ENCODE peak calls at places on chromosome 4, in seven cellular contexts. C is OCI-LY7; E is gastrocnemius medialis; D is natural killer cell; O is CD4-positive, alpha-beta T cell; N is tibial nerve; P is lower leg skin. T is an unnamed sample.

GRCh38 chr4:96186593-96186992 is 346.7 kb downstream of the PDHA2 start:
- DNase-seq in C (no peak), E (no peak), D (no peak), O (no peak), N (no peak), P (no peak), T (no peak)

GRCh38 chr4:4666187-4666586 is 124.3 kb upstream of the STX18 start:
- DNase-seq in C (no peak), E (no peak), D (no peak), O (no peak), N (no peak), P (no peak), T (no peak)

GRCh38 chr4:99447079-99447478 is 11.9 kb upstream of the ADH7 start:
- DNase-seq in C (no peak), E (no peak), D (no peak), O (no peak), N (no peak), P (no peak), T (no peak)

GRCh38 chr4:141473026-141473540 is 163.3 kb upstream of the IL15 start:
- DNase-seq in C (no peak), E (no peak), D (no peak), O (no peak), N (no peak), P (no peak), T (no peak)

GRCh38 chr4:183563874-183564273 is 59.0 kb downstream of the ING2 start:
- DNase-seq in C (no peak), E (no peak), D (no peak), O (no peak), N (peak; percentile 34), P (peak; percentile 45), T (no peak)

GRCh38 chr4:968621-969394 is 4.6 kb downstream of the DGKQ start:
- DNase-seq in C (no peak), E (no peak), D (no peak), O (no peak), N (no peak), P (no peak), T (no peak)

GRCh38 chr4:157004279-157005161 is 32.9 kb upstream of the PDGFC start:
- DNase-seq in C (no peak), E (no peak), D (no peak), O (no peak), N (peak; percentile 12), P (no peak), T (no peak)

GRCh38 chr4:101967697-101968346 is 177.3 kb downstream of the BANK1 start:
- DNase-seq in C (no peak), E (no peak), D (no peak), O (no peak), N (no peak), P (no peak), T (no peak)

GRCh38 chr4:95563638-95564337 is 15.0 kb upstream of the UNC5C start:
- DNase-seq in C (no peak), E (no peak), D (no peak), O (no peak), N (no peak), P (no peak), T (no peak)

GRCh38 chr4:133594246-133595207 is 445.4 kb downstream of the PCDH10 start:
- DNase-seq in C (no peak), E (no peak), D (no peak), O (no peak), N (no peak), P (no peak), T (no peak)

GRCh38 chr4:152970102-152970820 is 34.1 kb downstream of the FHDC1 start:
- DNase-seq in C (no peak), E (no peak), D (no peak), O (no peak), N (no peak), P (no peak), T (no peak)

GRCh38 chr4:105092356-105092755 is 54.3 kb upstream of the TET2 start:
- DNase-seq in C (no peak), E (no peak), D (no peak), O (no peak), N (no peak), P (peak; percentile 22), T (no peak)

GRCh38 chr4:27692098-27692679 is 831.5 kb downstream of the STIM2 start:
- DNase-seq in C (peak; percentile 46), E (no peak), D (no peak), O (no peak), N (no peak), P (no peak), T (no peak)

GRCh38 chr4:139955600-139955999 is 198.4 kb downstream of the MAML3 start:
- DNase-seq in C (no peak), E (no peak), D (no peak), O (no peak), N (no peak), P (no peak), T (no peak)

GRCh38 chr4:15063341-15063740 is 61.1 kb downstream of the CPEB2 start:
- DNase-seq in C (no peak), E (no peak), D (no peak), O (no peak), N (no peak), P (no peak), T (no peak)

GRCh38 chr4:78876568-78877320 is 62.5 kb downstream of the PAQR3 start:
- DNase-seq in C (peak; percentile 34), E (no peak), D (no peak), O (no peak), N (no peak), P (no peak), T (no peak)

GRCh38 chr4:172865531-172866127 is 303.0 kb upstream of the GALNT7 start:
- DNase-seq in C (no peak), E (no peak), D (no peak), O (no peak), N (no peak), P (no peak), T (no peak)

GRCh38 chr4:54233697-54234496 is 4.8 kb downstream of the PDGFRA start:
- DNase-seq in C (peak; percentile 71), E (peak; percentile 49), D (peak; percentile 62), O (peak; percentile 67), N (peak; percentile 73), P (peak; percentile 67), T (peak; percentile 52)

GRCh38 chr4:54231419-54232150 is 2.5 kb downstream of the PDGFRA start:
- DNase-seq in C (no peak), E (no peak), D (no peak), O (no peak), N (peak; percentile 63), P (peak; percentile 52), T (no peak)

GRCh38 chr4:54233128-54233696 is 4.1 kb downstream of the PDGFRA start:
- DNase-seq in C (no peak), E (peak; percentile 56), D (peak; percentile 64), O (peak; percentile 36), N (peak; percentile 73), P (peak; percentile 72), T (peak; percentile 68)

GRCh38 chr4:54232151-54232688 is 3.1 kb downstream of the PDGFRA start:
- DNase-seq in C (no peak), E (no peak), D (no peak), O (no peak), N (no peak), P (no peak), T (no peak)

DNA sequence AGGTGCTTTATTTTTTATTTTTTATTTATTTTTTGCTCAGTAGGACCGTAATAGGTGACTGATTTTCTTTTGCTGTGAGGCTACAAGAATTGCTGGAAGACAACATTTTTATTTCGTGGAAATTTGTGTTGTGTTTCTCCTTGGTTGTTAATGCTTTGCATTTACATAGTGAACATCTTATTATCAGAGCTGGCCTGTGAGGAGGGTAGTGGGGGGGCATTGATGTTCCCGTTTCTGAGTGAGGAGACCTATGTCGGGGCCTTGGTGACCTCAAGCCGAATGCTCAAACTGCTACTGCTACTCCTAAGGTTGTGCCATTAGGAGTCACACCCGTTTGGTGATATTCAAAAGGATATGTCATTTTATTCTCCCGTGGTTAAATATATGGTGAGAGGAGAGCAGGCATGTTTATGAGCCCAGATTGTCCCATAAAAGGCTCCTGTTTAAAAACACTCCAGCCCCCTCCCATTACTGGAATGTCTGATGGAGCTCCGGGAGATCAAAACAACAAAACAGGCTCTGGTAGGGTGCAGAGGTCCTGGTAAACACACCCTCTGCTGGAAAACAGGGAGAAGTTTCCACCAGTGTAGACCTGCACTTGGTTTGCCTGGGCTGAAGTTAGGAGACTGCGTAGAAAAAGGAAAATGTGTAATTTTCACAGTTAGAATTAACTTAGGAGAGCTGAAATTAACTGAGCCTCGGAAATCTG is 5.6 kb downstream of the PDGFRA start:
- DNase-seq in C (no peak), E (no peak), D (no peak), O (no peak), N (no peak), P (no peak), T (no peak)
- TF ChIP-seq CTCF in C (peak; percentile 54), E (no peak), D (peak; percentile 46), O (peak; percentile 32), N (no peak), P (no peak), T (no peak)

DNA sequence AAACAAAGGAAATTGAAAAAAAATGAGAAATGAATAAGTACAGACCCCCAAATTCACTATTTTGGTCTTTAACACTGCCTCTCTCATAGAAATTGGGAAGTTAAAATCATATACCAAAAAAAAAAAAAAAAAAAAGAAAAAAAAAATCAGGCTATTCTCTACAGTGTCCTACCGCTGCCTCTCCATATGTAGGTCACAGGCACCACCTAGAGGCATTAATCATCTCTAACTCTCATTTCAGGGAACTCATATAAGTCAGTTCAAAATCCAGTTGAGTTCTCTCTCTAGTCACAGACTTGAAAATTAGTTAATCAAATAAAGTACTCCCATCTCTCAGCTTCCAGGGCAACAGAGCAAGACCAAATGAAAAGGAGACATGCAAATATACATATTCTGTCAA is 47.9 kb downstream of the COX18 start:
- DNase-seq in C (peak; percentile 49), E (no peak), D (no peak), O (no peak), N (no peak), P (no peak), T (no peak)
- TF ChIP-seq CTCF in C (peak; percentile 66), E (no peak), D (no peak), O (peak; percentile 14), N (peak; percentile 5), P (no peak), T (no peak)

GRCh38 chr4:179624768-179625181 is 2182.5 kb upstream of the AGA start:
- DNase-seq in C (no peak), E (no peak), D (no peak), O (no peak), N (no peak), P (no peak), T (no peak)

GRCh38 chr4:179625391-179625790 is 2183.2 kb upstream of the AGA start:
- DNase-seq in C (no peak), E (no peak), D (no peak), O (no peak), N (no peak), P (no peak), T (no peak)

DNA sequence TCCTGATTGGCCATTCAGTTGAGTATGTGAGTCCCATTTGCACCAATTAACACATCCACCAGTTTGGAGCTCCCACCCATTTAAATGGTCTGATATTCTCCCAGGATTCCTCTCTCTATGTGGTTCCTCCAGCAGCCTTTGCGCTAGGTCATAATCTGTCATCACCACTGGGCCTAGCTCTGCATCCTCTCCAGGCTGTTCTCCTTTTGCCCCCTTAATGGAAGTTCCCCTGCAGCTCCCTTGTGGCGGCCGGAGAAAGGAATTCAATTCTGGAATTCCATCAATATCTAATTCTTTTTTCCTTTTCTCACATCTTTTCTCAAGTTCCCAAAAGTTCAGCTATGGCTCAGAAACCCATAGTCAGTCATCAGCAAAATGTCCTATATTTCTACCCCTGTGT is 2184.4 kb upstream of the AGA start:
- DNase-seq in C (no peak), E (no peak), D (no peak), O (no peak), N (no peak), P (no peak), T (no peak)
- TF ChIP-seq CTCF in C (peak; percentile 30), E (no peak), D (no peak), O (no peak), N (no peak), P (no peak), T (no peak)

GRCh38 chr4:124288706-124289486 is 423.6 kb downstream of the ANKRD50 start:
- DNase-seq in C (no peak), E (no peak), D (no peak), O (no peak), N (no peak), P (no peak), T (no peak)
- TF ChIP-seq CTCF in C (no peak), E (no peak), D (no peak), O (no peak), N (no peak), P (no peak), T (no peak)